ENCODE peak calls at places on chromosomes 6 and 20, in seven cellular contexts. A is gastrocnemius medialis, Y is H54, M is ovary, L is H1, B is heart left ventricle, Q is vagina. F is an unnamed sample.
A peak's percentile ranks its signal among the peaks of the same experiment; 100 is the strongest.

GRCh38 chr20:682123-682522 is 6.5 kb upstream of the SCRT2 start:
- DNase-seq in Q (no peak), L (no peak), B (no peak), A (no peak), M (no peak), Y (no peak), F (no peak)

GRCh38 chr6:81003156-81003555 is 749.3 kb downstream of the TENT5A start:
- DNase-seq in Y (no peak), A (no peak), L (no peak), Q (no peak), M (no peak), B (no peak), F (no peak)

GRCh38 chr20:32731882-32732266 is 11.4 kb downstream of the COMMD7 start:
- DNase-seq in Q (no peak), Y (no peak), A (no peak), B (no peak), L (no peak), M (no peak), F (no peak)

GRCh38 chr20:2307136-2307535 is 11.3 kb downstream of the TGM3 start:
- DNase-seq in M (no peak), Y (no peak), A (no peak), L (no peak), Q (no peak), B (no peak), F (no peak)

GRCh38 chr6:48881551-48881950 is 581.5 kb downstream of the MMUT start:
- DNase-seq in Q (no peak), M (no peak), L (no peak), A (no peak), B (no peak), Y (no peak), F (no peak)

GRCh38 chr6:156589281-156589680 is 187.9 kb upstream of the ARID1B start:
- DNase-seq in Y (no peak), A (no peak), M (no peak), L (no peak), Q (no peak), B (no peak), F (peak; percentile 17)

GRCh38 chr20:11459090-11459877 is 458.4 kb upstream of the BTBD3 start:
- DNase-seq in Q (no peak), L (no peak), B (no peak), M (no peak), A (no peak), Y (no peak), F (no peak)

GRCh38 chr20:63025534-63026331 is 19.0 kb upstream of the BHLHE23 start:
- DNase-seq in M (peak; percentile 60), A (no peak), L (no peak), B (no peak), Y (no peak), Q (no peak), F (no peak)

GRCh38 chr6:139325686-139326085 is 33.9 kb upstream of the TXLNB start:
- DNase-seq in Q (no peak), A (no peak), M (no peak), L (no peak), B (no peak), Y (no peak), F (no peak)

GRCh38 chr6:111482236-111482958 is 621 bp downstream of the REV3L start:
- DNase-seq in L (no peak), M (peak; percentile 75), Q (no peak), Y (no peak), A (peak; percentile 32), B (peak; percentile 52), F (no peak)
- TF ChIP-seq POLR2A in L (no peak), M (no peak), Q (peak; percentile 21), Y (peak; percentile 19), A (peak; percentile 22), B (no peak), F (no peak)

GRCh38 chr6:2989332-2990178 is 10.1 kb upstream of the NQO2 start:
- DNase-seq in L (peak; percentile 75), B (peak; percentile 86), Y (peak; percentile 42), A (peak; percentile 69), M (peak; percentile 77), Q (peak; percentile 96), F (peak; percentile 93)
- TF ChIP-seq POLR2A in L (peak; percentile 28), B (peak; percentile 33), Y (peak; percentile 23), A (peak; percentile 39), M (peak; percentile 89), Q (peak; percentile 75), F (peak; percentile 2)

DNA sequence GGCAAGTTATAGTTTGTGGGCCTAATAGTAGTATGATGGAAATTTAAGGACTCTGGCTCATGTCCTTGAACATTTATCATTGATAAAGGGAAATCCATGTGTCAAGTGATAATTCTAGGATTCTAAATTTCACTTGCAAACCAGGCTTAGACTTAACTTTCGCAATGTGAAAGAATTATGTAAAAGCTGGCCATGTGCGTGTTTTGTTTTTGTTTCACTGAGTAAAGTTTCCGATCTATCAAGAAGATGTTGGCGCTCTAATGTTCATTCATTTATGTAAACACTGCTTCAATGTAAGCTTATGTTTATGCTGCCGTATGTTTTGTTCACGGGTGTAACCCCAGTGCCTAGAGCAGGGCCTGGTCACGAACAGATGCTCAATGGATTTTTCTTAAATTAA is 302.0 kb downstream of the SOX4 start:
- DNase-seq in Y (no peak), L (no peak), A (no peak), M (no peak), Q (no peak), B (no peak), F (no peak)
- TF ChIP-seq POLR2A in Y (no peak), L (no peak), A (no peak), M (no peak), Q (no peak), B (no peak), F (no peak)

DNA sequence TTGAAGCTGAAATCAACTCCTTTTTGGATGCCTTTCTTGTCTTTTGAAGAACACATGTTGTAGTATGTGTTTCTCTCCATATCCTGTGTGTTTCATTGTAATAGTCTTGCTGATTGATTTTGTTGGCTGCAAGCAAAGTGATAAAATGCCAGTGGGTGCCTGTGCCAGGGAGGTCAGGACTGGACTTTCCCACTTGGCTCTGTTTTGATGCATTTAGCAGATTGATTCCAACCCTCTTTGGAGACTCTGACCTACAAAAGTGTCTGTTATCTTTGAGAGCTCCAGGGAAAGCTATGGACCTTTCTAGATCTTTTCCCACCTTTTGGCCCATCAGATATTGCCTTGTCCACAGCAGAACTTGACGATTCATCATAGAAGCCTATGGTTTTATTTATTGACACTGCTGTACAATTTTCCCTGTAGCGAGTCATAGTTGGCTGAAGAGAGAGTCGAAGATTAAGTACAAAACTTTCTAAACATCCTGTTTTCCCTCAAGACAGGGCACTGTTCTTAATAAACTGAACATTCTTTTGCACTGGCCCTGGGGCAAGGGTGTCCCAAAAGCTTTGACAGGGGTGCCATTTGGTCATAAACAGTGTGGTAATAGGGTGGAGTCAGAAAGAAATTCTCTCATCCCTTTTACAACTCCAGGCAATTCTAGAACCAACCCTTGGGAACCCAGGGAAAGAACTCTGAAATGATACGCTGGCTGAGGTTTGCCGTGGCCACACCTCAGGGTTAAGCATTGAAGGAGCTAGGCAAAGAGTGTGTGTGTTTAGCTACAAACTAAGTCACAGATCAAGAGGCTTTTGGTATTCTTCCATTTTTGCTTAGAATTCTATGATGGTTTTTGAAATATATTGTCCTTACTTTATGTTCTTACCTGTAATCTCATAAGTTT is 53.7 kb downstream of the E2F3 start:
- DNase-seq in A (no peak), B (no peak), Y (no peak), M (no peak), Q (no peak), L (no peak), F (no peak)
- TF ChIP-seq POLR2A in A (no peak), B (no peak), Y (no peak), M (no peak), Q (no peak), L (no peak), F (no peak)

DNA sequence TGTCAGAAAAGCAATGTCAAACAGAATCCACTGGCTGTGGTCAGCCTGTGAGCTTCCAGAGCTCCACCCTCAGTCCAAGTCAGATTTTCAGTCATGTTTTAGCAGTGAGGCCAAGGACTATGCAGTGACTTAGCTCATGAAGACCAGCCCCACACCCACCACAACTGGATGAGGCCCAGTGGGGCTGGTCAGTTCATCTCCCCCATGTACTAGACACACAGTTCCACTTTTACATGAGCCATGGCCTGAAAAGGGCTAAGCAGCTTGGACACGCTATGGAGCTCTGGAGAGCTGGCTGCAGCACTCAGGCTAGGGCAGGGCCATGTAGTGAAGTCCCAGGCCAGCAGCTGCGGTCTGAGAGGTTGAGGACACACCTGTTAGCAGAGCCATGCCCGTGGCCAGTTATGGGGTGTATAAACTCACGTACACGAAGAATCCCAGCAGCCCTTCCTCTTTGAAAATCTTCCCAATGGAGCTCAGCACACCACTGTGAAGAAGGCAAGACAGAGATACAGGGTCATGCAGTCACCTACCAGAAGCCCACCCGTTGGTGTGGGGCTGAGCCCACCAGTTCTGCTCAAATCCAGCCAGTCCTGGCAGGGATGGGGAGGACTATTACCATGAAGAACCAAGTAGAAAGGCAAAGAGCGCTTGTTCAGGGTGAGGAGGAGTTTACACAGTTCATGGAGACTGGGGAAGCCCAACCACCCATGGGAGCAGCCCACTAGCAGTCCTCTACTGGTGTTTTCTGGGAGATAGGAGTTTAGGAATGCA is 10.6 kb downstream of the MTCH1 start:
- DNase-seq in L (no peak), M (no peak), Y (no peak), Q (no peak), B (no peak), A (no peak), F (no peak)
- TF ChIP-seq POLR2A in L (no peak), M (no peak), Y (no peak), Q (no peak), B (no peak), A (no peak), F (no peak)